ENCODE peak calls at places on chromosomes 4 and X, in seven cellular contexts. Z is aorta; C is activated naive CD4-positive, alpha-beta T cell treated with anti-CD3 and anti-CD28 coated beads, Interleukin-2, amount 50 U/mL, for 72 hours; I is RWPE2; A is gastroesophageal sphincter; E is right cardiac atrium; W is naive thymus-derived CD8-positive, alpha-beta T cell. X is an unnamed sample.

GRCh38 chrX:46649421-46650260 is 76.1 kb downstream of the CHST7 start:
- ATAC-seq in Z (no peak), C (no peak), I (no peak), A (no peak), E (peak; percentile 78), W (no peak), X (no peak)

GRCh38 chr4:41541697-41542096 is 3.7 kb downstream of the LIMCH1 start:
- ATAC-seq in Z (peak; percentile 64), C (no peak), I (no peak), A (peak; percentile 32), E (peak; percentile 60), W (no peak), X (no peak)

GRCh38 chr4:44988011-44988410 is 261.7 kb upstream of the GNPDA2 start:
- ATAC-seq in Z (no peak), C (no peak), I (no peak), A (no peak), E (no peak), W (no peak), X (no peak)

GRCh38 chr4:55866290-55866907 is 13.0 kb downstream of the EXOC1 start:
- ATAC-seq in Z (peak; percentile 95), C (peak; percentile 94), I (peak; percentile 95), A (peak; percentile 94), E (peak; percentile 99), W (no peak), X (no peak)

GRCh38 chrX:109134777-109135176 is 347.1 kb downstream of the GUCY2F start:
- ATAC-seq in Z (no peak), C (no peak), I (no peak), A (no peak), E (no peak), W (no peak), X (no peak)

GRCh38 chr4:68489338-68489737 is 42.1 kb downstream of the TMPRSS11E start:
- ATAC-seq in Z (peak; percentile 67), C (no peak), I (no peak), A (no peak), E (no peak), W (no peak), X (peak; percentile 48)

GRCh38 chr4:87884976-87885574 is 52.3 kb downstream of the MEPE start:
- ATAC-seq in Z (no peak), C (no peak), I (no peak), A (no peak), E (no peak), W (no peak), X (peak; percentile 34)

GRCh38 chr4:44845993-44846392 is 119.6 kb upstream of the GNPDA2 start:
- ATAC-seq in Z (no peak), C (no peak), I (no peak), A (no peak), E (peak; percentile 40), W (no peak), X (no peak)

GRCh38 chr4:37989398-37990260 is 29.4 kb downstream of the PTTG2 start:
- ATAC-seq in Z (peak; percentile 69), C (no peak), I (no peak), A (peak; percentile 46), E (peak; percentile 85), W (no peak), X (peak; percentile 62)

GRCh38 chr4:152684007-152684406 is 4.2 kb upstream of the TMEM154 start:
- ATAC-seq in Z (no peak), C (peak; percentile 49), I (no peak), A (no peak), E (no peak), W (no peak), X (peak; percentile 87)

GRCh38 chr4:721261-722171 is 15.9 kb downstream of the PCGF3 start:
- ATAC-seq in Z (no peak), C (no peak), I (peak; percentile 66), A (peak; percentile 34), E (peak; percentile 58), W (no peak), X (no peak)

GRCh38 chrX:151397741-151398070 is 700 bp downstream of the VMA21 start:
- ATAC-seq in Z (no peak), C (peak; percentile 15), I (peak; percentile 21), A (no peak), E (no peak), W (no peak), X (no peak)

X was measured in stimulated activated memory B cell treated with anti-CD40 and anti-IgM and Interleukin-4, amounts not matched to agents 10 μg/mL and 1 μg/mL and 100 μg/mL, for 72 hours.